ENCODE peak calls at places on chromosomes 12 and 14, in five cellular contexts. V is sciatic nerve; I is stimulated activated CD4-positive, alpha-beta T cell treated with anti-CD3 and anti-CD28 coated beads, Interleukin-2, amount 100 ng/mL, for 48 hours; D is AG08395; Y is epithelial cell of esophagus. U is an unnamed sample.

GRCh38 chr14:65961004-65961403 is 525.2 kb upstream of the CCDC196 start:
- DNase-seq in D (peak; percentile 53), I (peak; percentile 84), Y (peak; percentile 56), V (no peak), U (peak; percentile 12)

GRCh38 chr12:52060498-52061177 is 9.1 kb upstream of the ATG101 start:
- DNase-seq in D (no peak), V (peak; percentile 63), Y (no peak), I (no peak), U (no peak)

GRCh38 chr12:92608418-92609091 is 94.2 kb upstream of the PLEKHG7 start:
- DNase-seq in Y (peak; percentile 70), I (no peak), D (peak; percentile 60), V (no peak), U (no peak)

GRCh38 chr12:46207644-46208043 is 61.2 kb downstream of the SLC38A1 start:
- DNase-seq in Y (no peak), V (no peak), I (no peak), D (no peak), U (no peak)

GRCh38 chr12:39628836-39629235 is 9.2 kb upstream of the ABCD2 start:
- DNase-seq in I (no peak), V (no peak), Y (no peak), D (no peak), U (no peak)

GRCh38 chr14:52103416-52103815 is 34.6 kb upstream of the NID2 start:
- DNase-seq in D (no peak), I (no peak), V (no peak), Y (no peak), U (no peak)

GRCh38 chr12:11701398-11701797 is 51.9 kb downstream of the ETV6 start:
- DNase-seq in Y (no peak), I (no peak), D (no peak), V (no peak), U (no peak)

GRCh38 chr14:89146291-89146690 is 270.7 kb downstream of the FOXN3 start:
- DNase-seq in V (no peak), D (peak; percentile 22), I (no peak), Y (no peak), U (no peak)

GRCh38 chr12:2013527-2014223 is 9.4 kb upstream of the DCP1B start:
- DNase-seq in D (no peak), V (no peak), Y (no peak), I (no peak), U (no peak)

GRCh38 chr14:99754141-99755067 is 38.8 kb upstream of the EML1 start:
- DNase-seq in I (no peak), D (no peak), V (no peak), Y (peak; percentile 52), U (no peak)

GRCh38 chr12:75974323-75975273 is 57.0 kb downstream of the PHLDA1 start:
- DNase-seq in V (no peak), D (no peak), Y (no peak), I (no peak), U (peak; percentile 46)

GRCh38 chr14:23828611-23829010 is 125.0 kb upstream of the DHRS4 start:
- DNase-seq in V (no peak), Y (no peak), I (no peak), D (no peak), U (peak; percentile 58)

GRCh38 chr12:6766651-6767300 is 613 bp downstream of the PTMS start:
- DNase-seq in I (peak; percentile 58), D (peak; percentile 70), Y (peak; percentile 70), V (peak; percentile 91), U (peak; percentile 45)

GRCh38 chr12:78305808-78306207 is 475.1 kb downstream of the NAV3 start:
- DNase-seq in V (no peak), D (no peak), I (no peak), Y (no peak), U (no peak)

GRCh38 chr14:55568618-55569017 is 11.4 kb upstream of the KTN1 start:
- DNase-seq in V (no peak), D (no peak), Y (no peak), I (no peak), U (no peak)

GRCh38 chr12:118126119-118126757 is 9.7 kb upstream of the PEBP1 start:
- DNase-seq in D (no peak), I (no peak), V (no peak), Y (no peak), U (no peak)

GRCh38 chr12:57592551-57593165 is 1.7 kb downstream of the PIP4K2C start:
- DNase-seq in D (no peak), V (no peak), Y (peak; percentile 67), I (no peak), U (no peak)

GRCh38 chr12:101076940-101077351 is 133.1 kb downstream of the SLC5A8 start:
- DNase-seq in I (no peak), D (peak; percentile 38), Y (peak; percentile 24), V (no peak), U (no peak)

GRCh38 chr14:68766299-68767247 is 26.3 kb downstream of the ZFP36L1 start:
- DNase-seq in Y (no peak), V (no peak), D (no peak), I (no peak), U (no peak)

GRCh38 chr12:124518051-124518932 is 49.1 kb downstream of the NCOR2 start:
- DNase-seq in D (peak; percentile 94), V (peak; percentile 100), I (no peak), Y (peak; percentile 98), U (no peak)

GRCh38 chr12:20154060-20154459 is 214.3 kb upstream of the PDE3A start:
- DNase-seq in Y (no peak), I (no peak), V (no peak), D (no peak), U (no peak)

GRCh38 chr14:96574633-96575191 is 72.5 kb downstream of the PAPOLA start:
- DNase-seq in I (no peak), V (no peak), D (peak; percentile 76), Y (peak; percentile 75), U (no peak)

GRCh38 chr12:49483621-49484020 is 55.2 kb upstream of the KCNH3 start:
- DNase-seq in V (no peak), I (no peak), Y (peak; percentile 30), D (no peak), U (no peak)

GRCh38 chr14:101972126-101972785 is 7.9 kb downstream of the DYNC1H1 start:
- DNase-seq in D (peak; percentile 95), V (peak; percentile 82), I (no peak), Y (peak; percentile 100), U (peak; percentile 24)

GRCh38 chr12:124422570-124423523 is 128.0 kb downstream of the RFLNA start:
- DNase-seq in D (peak; percentile 95), V (peak; percentile 96), I (no peak), Y (peak; percentile 85), U (no peak)

GRCh38 chr12:121711925-121712461 is 559 bp upstream of the TMEM120B start:
- DNase-seq in Y (peak; percentile 26), D (no peak), V (peak; percentile 62), I (no peak), U (no peak)

GRCh38 chr12:107352347-107353081 is 259.2 kb upstream of the CRY1 start:
- DNase-seq in I (no peak), Y (no peak), V (no peak), D (no peak), U (peak; percentile 42)

GRCh38 chr12:113425960-113426453 is 3.8 kb downstream of the SDSL start:
- DNase-seq in Y (no peak), D (no peak), V (no peak), I (no peak), U (no peak)

GRCh38 chr14:105503918-105504692 is 13.1 kb downstream of the TEDC1 start:
- DNase-seq in V (no peak), Y (no peak), D (no peak), I (no peak), U (no peak)

GRCh38 chr12:97127061-97127460 is 220.0 kb downstream of the NEDD1 start:
- DNase-seq in Y (no peak), D (no peak), I (no peak), V (no peak), U (no peak)

GRCh38 chr12:26845984-26846383 is 13.0 kb upstream of the ITPR2 start:
- DNase-seq in I (no peak), D (peak; percentile 32), Y (no peak), V (no peak), U (no peak)

GRCh38 chr12:16881986-16882385 is 276.0 kb upstream of the LMO3 start:
- DNase-seq in V (no peak), I (no peak), Y (no peak), D (no peak), U (no peak)

GRCh38 chr14:65927871-65928270 is 515.3 kb downstream of the FUT8 start:
- DNase-seq in I (peak; percentile 59), D (no peak), V (no peak), Y (no peak), U (no peak)

GRCh38 chr14:50447491-50447890 is 50.8 kb upstream of the CDKL1 start:
- DNase-seq in V (no peak), D (no peak), I (no peak), Y (peak; percentile 78), U (no peak)

U was measured in AML-193.